ENCODE peak calls at places on chromosomes 1 and 21, in seven cellular contexts. P is cardiac muscle cell; E is IMR-90; Q is CD8-positive, alpha-beta T cell; N is GM20000; J is mammary epithelial cell; V is endothelial cell. X is an unnamed sample.

GRCh38 chr21:42636535-42636914 is 16.9 kb upstream of the PDE9A start:
- DNase-seq in P (no peak), E (peak), Q (no peak), N (no peak), J (peak), V (no peak), X (peak)

GRCh38 chr1:16135501-16135900 is 20.4 kb downstream of the EPHA2 start:
- DNase-seq in P (no peak), E (no peak), Q (no peak), N (no peak), J (no peak), V (no peak), X (no peak)

GRCh38 chr1:208238710-208239517 is 5.3 kb downstream of the PLXNA2 start:
- DNase-seq in P (peak), E (peak), Q (no peak), N (peak), J (peak), V (peak), X (peak)

GRCh38 chr1:243263824-243264223 is 8.0 kb downstream of the SDCCAG8 start:
- DNase-seq in P (no peak), E (no peak), Q (no peak), N (no peak), J (no peak), V (no peak), X (no peak)

GRCh38 chr1:153954826-153955225 is 3.6 kb downstream of the CRTC2 start:
- DNase-seq in P (no peak), E (no peak), Q (no peak), N (no peak), J (no peak), V (no peak), X (no peak)

GRCh38 chr1:36225298-36225899 is 1.2 kb downstream of the THRAP3 start:
- DNase-seq in P (no peak), E (peak), Q (no peak), N (no peak), J (no peak), V (no peak), X (no peak)

GRCh38 chr1:215005078-215005477 is 77.5 kb upstream of the KCNK2 start:
- DNase-seq in P (no peak), E (peak), Q (no peak), N (no peak), J (no peak), V (no peak), X (peak)

GRCh38 chr1:47211796-47212269 is 20.2 kb downstream of the TAL1 start:
- DNase-seq in P (no peak), E (no peak), Q (no peak), N (no peak), J (no peak), V (peak), X (no peak)

GRCh38 chr1:161139765-161140164 is 7.3 kb upstream of the DEDD start:
- DNase-seq in P (peak), E (peak), Q (no peak), N (peak), J (peak), V (peak), X (peak)

GRCh38 chr1:227449051-227449450 is 114.3 kb upstream of the ZNF678 start:
- DNase-seq in P (peak), E (no peak), Q (no peak), N (peak), J (no peak), V (peak), X (peak)

GRCh38 chr1:183699643-183700160 is 46.6 kb upstream of the APOBEC4 start:
- DNase-seq in P (peak), E (peak), Q (no peak), N (no peak), J (no peak), V (no peak), X (no peak)

GRCh38 chr1:195327361-195327760 is 1280.9 kb downstream of the KCNT2 start:
- DNase-seq in P (no peak), E (no peak), Q (no peak), N (no peak), J (no peak), V (no peak), X (no peak)

GRCh38 chr1:19825298-19825697 is 10.2 kb upstream of the RNF186 start:
- DNase-seq in P (peak), E (no peak), Q (no peak), N (no peak), J (no peak), V (no peak), X (no peak)

GRCh38 chr1:245788269-245788668 is 633.5 kb downstream of the KIF26B start:
- DNase-seq in P (no peak), E (peak), Q (no peak), N (no peak), J (peak), V (no peak), X (peak)

GRCh38 chr1:83086346-83086745 is 912.6 kb downstream of the TTLL7 start:
- DNase-seq in P (no peak), E (no peak), Q (no peak), N (no peak), J (peak), V (no peak), X (no peak)

GRCh38 chr1:38009088-38009840 is 3.3 kb upstream of the UTP11 start:
- DNase-seq in P (peak), E (peak), Q (peak), N (no peak), J (peak), V (no peak), X (peak)

GRCh38 chr1:201714542-201715276 is 114.2 kb upstream of the IPO9 start:
- DNase-seq in P (peak), E (peak), Q (no peak), N (no peak), J (peak), V (no peak), X (peak)

GRCh38 chr1:213987422-213987875 is 324 bp upstream of the PROX1 start:
- DNase-seq in P (peak), E (no peak), Q (no peak), N (no peak), J (no peak), V (no peak), X (no peak)

GRCh38 chr1:55446351-55446750 is 231.2 kb upstream of the USP24 start:
- DNase-seq in P (no peak), E (peak), Q (no peak), N (no peak), J (no peak), V (no peak), X (peak)

GRCh38 chr1:243841507-243841906 is 8.5 kb downstream of the AKT3 start:
- DNase-seq in P (no peak), E (peak), Q (no peak), N (no peak), J (no peak), V (no peak), X (peak)

GRCh38 chr1:59879556-59879955 is 47.0 kb downstream of the CYP2J2 start:
- DNase-seq in P (peak), E (peak), Q (peak), N (peak), J (peak), V (peak), X (peak)

GRCh38 chr21:37829447-37829846 is 86.8 kb downstream of the KCNJ6 start:
- DNase-seq in P (no peak), E (peak), Q (no peak), N (no peak), J (peak), V (no peak), X (peak)

GRCh38 chr1:49052102-49052501 is 275.4 kb upstream of the BEND5 start:
- DNase-seq in P (no peak), E (no peak), Q (no peak), N (no peak), J (no peak), V (no peak), X (no peak)

GRCh38 chr1:21270086-21270689 is 20.1 kb downstream of the ECE1 start:
- DNase-seq in P (peak), E (peak), Q (peak), N (peak), J (no peak), V (peak), X (peak)

GRCh38 chr1:190377294-190377693 is 100.4 kb downstream of the BRINP3 start:
- DNase-seq in P (no peak), E (no peak), Q (no peak), N (no peak), J (no peak), V (no peak), X (no peak)
- TF ChIP-seq CTCF in P (no peak), E (no peak), Q (no peak), N (no peak), J (no peak), V (no peak), X (no peak)

GRCh38 chr1:6447818-6448748 is 17.9 kb downstream of the TNFRSF25 start:
- DNase-seq in P (peak), E (no peak), Q (peak), N (no peak), J (no peak), V (no peak), X (no peak)
- TF ChIP-seq CTCF in P (peak), E (no peak), Q (peak), N (no peak), J (no peak), V (peak), X (no peak)

GRCh38 chr1:3345792-3346191 is 108.7 kb upstream of the ARHGEF16 start:
- DNase-seq in P (no peak), E (no peak), Q (no peak), N (no peak), J (no peak), V (no peak), X (no peak)

GRCh38 chr1:3346478-3346877 is 108.0 kb upstream of the ARHGEF16 start:
- DNase-seq in P (no peak), E (no peak), Q (no peak), N (no peak), J (no peak), V (no peak), X (no peak)

GRCh38 chr1:3341236-3341994 is 113.0 kb upstream of the ARHGEF16 start:
- DNase-seq in P (no peak), E (no peak), Q (no peak), N (no peak), J (no peak), V (no peak), X (no peak)

GRCh38 chr1:3342960-3343359 is 111.5 kb upstream of the ARHGEF16 start:
- DNase-seq in P (no peak), E (no peak), Q (no peak), N (no peak), J (no peak), V (no peak), X (no peak)

GRCh38 chr1:3344395-3344794 is 110.1 kb upstream of the ARHGEF16 start:
- DNase-seq in P (no peak), E (no peak), Q (no peak), N (no peak), J (no peak), V (no peak), X (no peak)
- TF ChIP-seq CTCF in P (no peak), E (no peak), Q (no peak), N (no peak), J (no peak), V (no peak), X (no peak)

GRCh38 chr1:169929210-169929526 is 35.5 kb upstream of the SCYL3 start:
- DNase-seq in P (no peak), E (no peak), Q (no peak), N (no peak), J (no peak), V (no peak), X (no peak)
- TF ChIP-seq CTCF in P (no peak), E (no peak), Q (peak), N (no peak), J (no peak), V (no peak), X (peak)

X was measured in HFFc6.